ENCODE peak calls at places on chromosomes 16 and 17, in four cellular contexts. One of them, this sample, is unnamed.

GRCh38 chr16:77584205-77584859 is 138.0 kb upstream of the NUDT7 start:
- DNase-seq in vagina: no peak
- DNase-seq in adrenal gland: peak; percentile 80
- DNase-seq in psoas muscle: no peak
- DNase-seq in this sample: peak; percentile 77

GRCh38 chr16:81738831-81739496 is 40.1 kb upstream of the PLCG2 start:
- DNase-seq in vagina: no peak
- DNase-seq in adrenal gland: peak; percentile 64
- DNase-seq in psoas muscle: peak; percentile 35
- DNase-seq in this sample: no peak

GRCh38 chr16:67459066-67459857 is 21.7 kb downstream of the ATP6V0D1 start:
- DNase-seq in vagina: no peak
- DNase-seq in adrenal gland: peak; percentile 91
- DNase-seq in psoas muscle: peak; percentile 56
- DNase-seq in this sample: no peak

GRCh38 chr17:76014925-76015261 is 12.2 kb downstream of the EVPL start:
- DNase-seq in vagina: no peak
- DNase-seq in adrenal gland: no peak
- DNase-seq in psoas muscle: no peak
- DNase-seq in this sample: peak; percentile 59

GRCh38 chr17:42675984-42676423 is 790 bp downstream of the PLEKHH3 start:
- DNase-seq in vagina: no peak
- DNase-seq in adrenal gland: peak; percentile 73
- DNase-seq in psoas muscle: peak; percentile 68
- DNase-seq in this sample: peak; percentile 26

GRCh38 chr16:72291531-72291981 is 119.6 kb upstream of the PMFBP1 start:
- DNase-seq in vagina: no peak
- DNase-seq in adrenal gland: no peak
- DNase-seq in psoas muscle: no peak
- DNase-seq in this sample: peak; percentile 24

GRCh38 chr16:2147981-2148671 is at the start of gene RAB26:
- DNase-seq in vagina: no peak
- DNase-seq in adrenal gland: peak; percentile 95
- DNase-seq in psoas muscle: peak; percentile 85
- DNase-seq in this sample: peak; percentile 78

GRCh38 chr16:68086336-68086821 is 1.2 kb downstream of the NFATC3 start:
- DNase-seq in vagina: no peak
- DNase-seq in adrenal gland: no peak
- DNase-seq in psoas muscle: no peak
- DNase-seq in this sample: peak; percentile 59

GRCh38 chr16:66357523-66357928 is 9.0 kb upstream of the CDH5 start:
- DNase-seq in vagina: no peak
- DNase-seq in adrenal gland: peak; percentile 82
- DNase-seq in psoas muscle: no peak
- DNase-seq in this sample: peak; percentile 87

GRCh38 chr17:19290047-19290705 is 53.0 kb downstream of the EPN2 start:
- DNase-seq in vagina: no peak
- DNase-seq in adrenal gland: no peak
- DNase-seq in psoas muscle: no peak
- DNase-seq in this sample: no peak

GRCh38 chr16:82653550-82654511 is 27.1 kb downstream of the CDH13 start:
- DNase-seq in vagina: no peak
- DNase-seq in adrenal gland: no peak
- DNase-seq in psoas muscle: no peak
- DNase-seq in this sample: peak; percentile 81

GRCh38 chr17:35743911-35744328 is 9.1 kb downstream of the GAS2L2 start:
- DNase-seq in vagina: no peak
- DNase-seq in adrenal gland: no peak
- DNase-seq in psoas muscle: no peak
- DNase-seq in this sample: peak; percentile 34

GRCh38 chr17:14461131-14461530 is 160.2 kb downstream of the HS3ST3B1 start:
- DNase-seq in vagina: no peak
- DNase-seq in adrenal gland: no peak
- DNase-seq in psoas muscle: no peak
- DNase-seq in this sample: no peak

GRCh38 chr17:1414001-1414574 is 14.1 kb upstream of the YWHAE start:
- DNase-seq in vagina: no peak
- DNase-seq in adrenal gland: no peak
- DNase-seq in psoas muscle: no peak
- DNase-seq in this sample: no peak

GRCh38 chr17:17750881-17751280 is 69.6 kb downstream of the RAI1 start:
- DNase-seq in vagina: no peak
- DNase-seq in adrenal gland: no peak
- DNase-seq in psoas muscle: no peak
- DNase-seq in this sample: no peak

DNA sequence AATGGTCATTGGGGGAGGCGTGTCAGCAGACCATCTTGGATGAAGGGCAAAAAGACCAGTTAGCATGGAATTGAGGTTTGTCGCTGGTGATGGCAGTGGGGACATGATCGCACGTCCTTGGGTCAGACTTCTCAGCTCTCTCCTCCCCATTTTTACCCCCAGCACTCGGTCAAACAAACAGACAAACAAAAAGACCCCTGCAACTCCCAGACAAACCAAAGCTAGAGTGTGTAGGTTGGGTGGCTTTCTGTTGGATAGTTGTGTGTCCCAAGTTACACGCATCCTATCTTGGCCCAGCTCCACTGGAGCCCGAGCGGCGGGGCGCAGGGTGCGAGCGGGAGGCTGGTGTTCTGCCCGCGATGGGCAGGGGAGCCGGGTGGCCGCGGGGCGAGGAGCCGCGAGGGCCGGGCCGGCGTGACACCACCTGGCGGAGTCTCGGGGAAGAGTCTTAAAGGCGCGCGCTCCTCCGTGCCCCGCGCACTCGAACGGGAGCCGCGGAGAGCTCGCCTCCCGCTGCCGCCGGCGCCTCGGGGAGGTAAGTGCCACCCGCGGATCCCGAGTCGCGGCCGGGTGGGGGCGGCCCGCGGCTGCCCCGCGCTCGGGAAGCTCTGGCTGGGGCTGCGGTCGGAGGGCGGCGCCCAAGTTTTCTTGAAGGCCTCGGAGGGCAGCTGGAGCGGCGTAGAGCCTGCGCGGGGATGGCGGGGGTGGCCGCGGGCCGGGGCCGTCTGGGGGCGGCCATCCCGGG is 18.5 kb upstream of the NTN1 start:
- DNase-seq in vagina: no peak
- DNase-seq in adrenal gland: peak; percentile 14
- DNase-seq in psoas muscle: peak; percentile 27
- DNase-seq in this sample: peak; percentile 26
- TF ChIP-seq CTCF in vagina: no peak
- TF ChIP-seq CTCF in adrenal gland: no peak
- TF ChIP-seq CTCF in psoas muscle: no peak
- TF ChIP-seq CTCF in this sample: peak; percentile 22

DNA sequence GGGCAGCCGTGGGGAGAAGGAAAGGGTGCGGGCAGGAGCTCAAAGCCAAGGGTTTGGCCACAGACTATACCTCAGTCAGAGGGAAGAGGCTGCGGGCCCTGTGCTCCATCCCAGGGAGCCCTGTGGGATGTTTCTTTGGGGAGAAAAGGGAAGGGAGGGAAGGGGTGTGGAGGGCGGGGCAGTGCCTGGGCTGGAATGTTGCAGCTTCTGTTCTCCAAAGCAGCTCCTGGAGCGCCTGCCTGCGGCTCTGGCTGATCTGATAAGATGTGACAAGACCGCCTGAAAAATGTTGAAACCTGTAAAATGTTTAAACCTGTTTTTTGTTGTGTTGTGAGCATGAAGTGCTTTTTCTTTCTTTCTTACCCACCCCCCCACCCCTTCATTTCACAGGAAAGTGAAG is 32.8 kb downstream of the WNT3 start:
- DNase-seq in vagina: no peak
- DNase-seq in adrenal gland: no peak
- DNase-seq in psoas muscle: no peak
- DNase-seq in this sample: no peak
- H3K27me3 ChIP-seq in vagina: no peaks in the 10 kb centered on the region
- H3K27me3 ChIP-seq in adrenal gland: peaks cover 7% of the 10 kb centered on the region
- H3K27me3 ChIP-seq in psoas muscle: no peaks in the 10 kb centered on the region
- H3K27me3 ChIP-seq in this sample: no peaks in the 10 kb centered on the region

DNA sequence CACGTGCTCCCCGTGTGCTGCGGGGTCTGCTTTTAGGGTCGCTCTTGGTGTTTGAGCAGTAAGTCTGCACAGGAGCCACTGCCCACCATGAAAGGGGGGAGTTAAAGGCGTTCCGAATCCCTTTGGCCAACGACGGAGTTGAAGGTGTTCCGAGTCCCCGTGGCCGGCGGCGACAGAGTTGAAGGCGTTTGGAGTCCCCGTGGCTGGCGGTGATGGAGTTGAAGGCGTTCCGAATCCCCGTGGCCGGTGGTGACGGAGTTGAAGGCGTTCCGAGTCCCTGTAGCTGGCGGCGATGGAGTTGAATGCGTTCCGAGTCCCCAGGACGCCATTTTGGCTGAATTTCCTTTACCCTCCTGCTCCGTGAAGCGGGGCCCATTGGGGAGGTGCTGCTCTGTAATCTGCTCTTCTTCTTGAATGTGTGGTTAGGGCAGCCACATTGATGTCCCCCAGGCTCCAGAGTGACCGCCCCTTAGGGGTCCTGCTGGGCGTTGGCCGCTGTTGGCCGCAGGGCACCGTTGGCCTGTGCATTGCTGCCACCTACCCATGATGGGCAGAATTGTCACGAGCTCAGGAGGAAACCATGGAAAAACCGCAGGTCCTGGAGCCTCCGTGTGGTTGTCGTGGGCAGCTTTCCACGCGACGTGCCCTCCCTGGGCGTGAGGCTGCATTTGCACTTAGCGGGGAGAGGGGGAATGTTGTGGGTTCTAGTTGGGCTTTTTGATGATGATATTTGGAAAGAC is 73.7 kb upstream of the ZNF750 start:
- DNase-seq in vagina: no peak
- DNase-seq in adrenal gland: no peak
- DNase-seq in psoas muscle: peak; percentile 39
- DNase-seq in this sample: no peak
- TF ChIP-seq CTCF in vagina: no peak
- TF ChIP-seq CTCF in adrenal gland: peak; percentile 22
- TF ChIP-seq CTCF in psoas muscle: peak; percentile 44
- TF ChIP-seq CTCF in this sample: peak; percentile 47

GRCh38 chr17:77436058-77436442 is 295.3 kb downstream of the SEC14L1 start:
- DNase-seq in vagina: no peak
- DNase-seq in adrenal gland: peak; percentile 77
- DNase-seq in psoas muscle: peak; percentile 26
- DNase-seq in this sample: peak; percentile 75

GRCh38 chr17:77438241-77439204 is 297.8 kb downstream of the SEC14L1 start:
- DNase-seq in vagina: no peak
- DNase-seq in adrenal gland: no peak
- DNase-seq in psoas muscle: no peak
- DNase-seq in this sample: no peak

GRCh38 chr17:77437017-77437416 is 296.2 kb downstream of the SEC14L1 start:
- DNase-seq in vagina: no peak
- DNase-seq in adrenal gland: peak; percentile 73
- DNase-seq in psoas muscle: peak; percentile 58
- DNase-seq in this sample: peak; percentile 62

GRCh38 chr17:77436481-77436880 is 295.7 kb downstream of the SEC14L1 start:
- DNase-seq in vagina: no peak
- DNase-seq in adrenal gland: no peak
- DNase-seq in psoas muscle: peak; percentile 13
- DNase-seq in this sample: no peak

DNA sequence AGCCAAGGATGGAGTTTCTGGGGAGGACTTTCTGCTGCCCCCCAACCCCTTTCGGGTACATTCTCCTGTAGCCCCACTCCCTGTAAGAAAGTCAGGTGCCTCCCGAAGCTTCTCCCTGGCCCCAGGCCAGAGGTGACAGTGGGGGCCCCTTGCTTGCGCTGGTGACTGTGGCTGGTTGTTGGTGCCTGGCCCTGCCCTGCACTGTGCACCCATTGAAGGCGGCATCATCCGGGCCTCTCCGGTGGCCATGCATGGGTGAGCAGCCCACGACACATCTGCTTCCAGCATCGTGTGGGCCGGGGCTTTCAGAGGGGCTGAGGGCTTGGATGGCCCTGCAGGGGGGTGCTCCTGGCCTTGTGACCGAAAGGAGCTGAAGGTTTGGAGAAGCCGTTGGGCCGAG is 297.0 kb downstream of the SEC14L1 start:
- DNase-seq in vagina: no peak
- DNase-seq in adrenal gland: no peak
- DNase-seq in psoas muscle: no peak
- DNase-seq in this sample: no peak
- H3K27me3 ChIP-seq in vagina: no peaks in the 10 kb centered on the region
- H3K27me3 ChIP-seq in adrenal gland: no peaks in the 10 kb centered on the region
- H3K27me3 ChIP-seq in psoas muscle: no peaks in the 10 kb centered on the region
- H3K27me3 ChIP-seq in this sample: no peaks in the 10 kb centered on the region

DNA sequence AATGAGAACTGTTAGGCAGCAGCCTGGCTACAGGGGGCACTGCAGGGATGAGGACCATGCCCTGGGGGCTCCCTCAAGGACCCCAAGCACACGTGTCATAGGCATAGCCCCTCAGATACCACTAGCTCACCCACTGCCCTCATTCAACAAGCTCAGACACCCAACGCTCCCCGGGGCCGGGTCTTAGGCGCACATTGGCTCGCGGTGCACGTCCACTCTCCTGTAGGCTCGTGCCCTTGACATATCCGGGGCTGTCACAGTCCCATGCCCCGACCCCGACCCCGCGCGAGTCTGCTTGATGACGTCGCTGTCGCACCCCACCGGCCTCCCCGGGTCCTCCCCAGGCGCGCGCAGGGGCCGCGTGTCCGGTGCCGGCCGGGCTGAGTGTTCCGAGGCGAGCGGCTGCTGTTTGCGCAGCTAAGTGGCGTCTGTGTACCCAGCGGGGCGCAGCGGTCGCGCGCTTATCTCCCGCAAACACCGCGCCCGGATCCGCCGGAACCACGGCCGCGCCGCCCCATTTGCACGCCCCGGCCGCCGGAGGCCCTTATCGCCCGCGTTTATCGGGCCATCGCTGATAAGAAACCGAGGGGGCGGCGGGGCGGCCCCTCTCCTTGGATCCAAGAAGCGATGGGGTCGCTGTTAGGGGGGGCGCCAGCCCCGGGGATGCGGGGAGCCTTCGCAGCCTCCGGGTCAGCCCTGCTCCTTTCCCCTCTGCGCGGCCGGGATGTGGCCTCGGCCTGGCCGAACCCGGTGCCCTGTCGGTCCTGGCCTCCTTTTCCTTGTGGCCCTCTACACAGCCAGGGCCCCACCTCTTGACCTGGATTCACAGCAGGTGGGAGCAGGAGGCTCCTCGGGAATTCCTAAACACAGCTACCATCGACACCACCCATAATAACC is 20.7 kb upstream of the NAGS start:
- DNase-seq in vagina: no peak
- DNase-seq in adrenal gland: no peak
- DNase-seq in psoas muscle: peak; percentile 21
- DNase-seq in this sample: no peak
- TF ChIP-seq CTCF in vagina: no peak
- TF ChIP-seq CTCF in adrenal gland: no peak
- TF ChIP-seq CTCF in psoas muscle: peak; percentile 6
- TF ChIP-seq CTCF in this sample: peak; percentile 47

GRCh38 chr17:48412841-48413240 is 17.2 kb downstream of the SKAP1 start:
- DNase-seq in vagina: no peak
- DNase-seq in adrenal gland: no peak
- DNase-seq in psoas muscle: no peak
- DNase-seq in this sample: no peak
- H3K27me3 ChIP-seq in vagina: no peaks in the 10 kb centered on the region
- H3K27me3 ChIP-seq in adrenal gland: no peaks in the 10 kb centered on the region
- H3K27me3 ChIP-seq in psoas muscle: peaks cover 10% of the 10 kb centered on the region
- H3K27me3 ChIP-seq in this sample: no peaks in the 10 kb centered on the region

DNA sequence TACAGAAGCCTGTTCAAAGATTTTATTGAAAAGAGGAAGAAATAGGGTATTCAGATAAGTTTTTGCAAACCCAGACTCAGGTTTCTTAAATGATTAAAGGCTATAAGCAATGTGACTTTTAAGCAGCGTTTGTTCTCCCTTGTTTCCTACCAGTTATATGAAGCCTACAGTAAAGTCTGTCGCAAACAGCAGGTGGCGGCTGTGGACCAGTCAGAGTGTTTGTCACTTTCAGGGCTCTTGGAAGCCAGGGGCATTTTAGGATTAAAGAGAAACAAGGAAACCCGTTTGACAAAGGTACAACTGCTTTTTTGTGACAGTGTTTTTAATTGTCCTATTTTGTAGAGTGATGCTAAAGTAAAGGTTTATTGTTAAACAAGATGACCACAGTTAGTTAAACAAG is 7.7 kb upstream of the RARA start:
- DNase-seq in vagina: no peak
- DNase-seq in adrenal gland: no peak
- DNase-seq in psoas muscle: no peak
- DNase-seq in this sample: no peak
- TF ChIP-seq CTCF in vagina: no peak
- TF ChIP-seq CTCF in adrenal gland: peak; percentile 14
- TF ChIP-seq CTCF in psoas muscle: peak; percentile 31
- TF ChIP-seq CTCF in this sample: no peak

This sample was measured in A673.